ENCODE peak calls at places on chromosomes 3 and 15, in six cellular contexts. E is kidney; P is omental fat pad; Z is CD4-positive, alpha-beta T cell; U is WTC11; M is astrocyte. L is an unnamed sample.

GRCh38 chr3:124639406-124640237 is 90.6 kb upstream of the UMPS start:
- DNase-seq in P (no peak), M (no peak), Z (no peak), U (no peak), E (no peak), L (no peak)

GRCh38 chr15:40762919-40763800 is 708 bp upstream of the GCHFR start:
- DNase-seq in Z (peak; percentile 51), U (peak; percentile 50), P (peak; percentile 76), M (peak; percentile 35), E (peak; percentile 89), L (peak; percentile 90)

GRCh38 chr3:58062469-58062868 is 54.2 kb downstream of the FLNB start:
- DNase-seq in E (no peak), U (no peak), M (no peak), P (no peak), Z (no peak), L (no peak)

GRCh38 chr15:45425135-45425534 is 46.8 kb upstream of the GATM start:
- DNase-seq in U (no peak), Z (no peak), P (no peak), E (no peak), M (peak; percentile 58), L (no peak)

GRCh38 chr3:73523661-73524060 is 101.1 kb downstream of the PDZRN3 start:
- DNase-seq in M (no peak), Z (no peak), E (no peak), U (no peak), P (no peak), L (no peak)

GRCh38 chr3:15324335-15324734 is 8.1 kb downstream of the SH3BP5 start:
- DNase-seq in U (no peak), Z (no peak), M (peak; percentile 20), P (no peak), E (no peak), L (no peak)

GRCh38 chr3:86739244-86739643 is 251.7 kb downstream of the VGLL3 start:
- DNase-seq in P (no peak), M (no peak), E (no peak), U (no peak), Z (no peak), L (no peak)

GRCh38 chr3:4978966-4979400 is 254 bp upstream of the BHLHE40 start:
- DNase-seq in U (peak; percentile 67), M (peak; percentile 99), P (peak; percentile 90), Z (peak; percentile 75), E (peak; percentile 99), L (peak; percentile 98)

GRCh38 chr3:155418426-155418825 is 124.9 kb upstream of the STRIT1 start:
- DNase-seq in Z (no peak), E (no peak), U (no peak), P (no peak), M (no peak), L (no peak)

GRCh38 chr3:18354706-18355105 is 70.4 kb downstream of the SATB1 start:
- DNase-seq in Z (no peak), U (no peak), M (peak; percentile 59), E (no peak), P (no peak), L (no peak)

GRCh38 chr15:80199366-80199765 is 46.6 kb downstream of the FAH start:
- DNase-seq in M (no peak), Z (no peak), U (no peak), E (no peak), P (no peak), L (no peak)

GRCh38 chr3:123656691-123657090 is 71.8 kb upstream of the HACD2 start:
- DNase-seq in E (peak; percentile 20), Z (no peak), P (no peak), M (no peak), U (peak; percentile 36), L (no peak)

GRCh38 chr3:10354373-10355015 is 33.6 kb upstream of the SEC13 start:
- DNase-seq in U (no peak), Z (no peak), P (no peak), E (no peak), M (no peak), L (no peak)

GRCh38 chr15:87940763-87941162 is 315.8 kb downstream of the NTRK3 start:
- DNase-seq in M (peak; percentile 66), P (no peak), Z (no peak), U (no peak), E (no peak), L (no peak)

GRCh38 chr3:98799479-98799878 is 36.3 kb downstream of the ST3GAL6 start:
- DNase-seq in U (no peak), E (no peak), Z (no peak), M (no peak), P (no peak), L (no peak)

GRCh38 chr3:98797905-98798304 is 34.8 kb downstream of the ST3GAL6 start:
- DNase-seq in M (no peak), U (no peak), Z (no peak), P (no peak), E (no peak), L (no peak)

GRCh38 chr3:98798820-98799219 is 35.7 kb downstream of the ST3GAL6 start:
- DNase-seq in Z (no peak), M (no peak), E (no peak), U (no peak), P (no peak), L (no peak)

GRCh38 chr3:98800401-98800800 is 37.3 kb downstream of the ST3GAL6 start:
- DNase-seq in U (no peak), P (no peak), Z (no peak), M (no peak), E (no peak), L (no peak)

DNA sequence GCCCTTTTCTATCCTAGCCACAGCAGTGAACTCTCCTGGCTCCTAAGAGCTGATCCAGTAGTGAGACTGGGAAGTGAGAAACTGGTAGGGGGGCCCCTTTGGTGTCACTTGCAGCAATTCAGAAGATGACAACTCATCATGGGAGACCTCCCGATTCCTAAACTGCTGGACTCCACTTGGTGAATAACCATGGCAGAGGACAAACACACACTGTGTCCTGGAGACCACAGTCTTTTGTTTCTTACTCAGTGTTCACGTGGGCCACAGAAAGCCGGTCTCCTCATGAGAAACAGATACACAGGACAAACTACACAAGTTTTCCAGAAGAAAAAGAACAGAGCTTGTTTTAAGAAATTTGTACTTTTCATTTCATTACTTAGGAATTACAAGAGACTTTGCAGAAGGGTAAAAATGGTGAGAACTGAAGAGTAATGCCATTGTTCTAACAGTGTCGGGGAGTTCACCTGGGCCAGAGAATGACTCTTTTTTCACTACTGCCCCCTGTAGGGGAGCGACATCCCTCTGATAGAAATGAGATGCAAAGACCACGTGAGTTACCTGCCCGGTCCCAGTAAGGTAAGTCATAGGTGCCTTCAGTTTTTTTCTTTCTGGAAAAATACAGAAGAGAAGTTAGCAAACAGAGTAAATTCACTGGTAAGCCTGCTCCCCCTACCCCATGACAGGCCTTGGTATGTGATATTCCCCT is 38.1 kb downstream of the ST3GAL6 start:
- DNase-seq in E (no peak), Z (no peak), M (no peak), U (peak; percentile 27), P (no peak), L (no peak)
- TF ChIP-seq CTCF in E (no peak), Z (no peak), M (peak; percentile 16), U (no peak), P (no peak), L (no peak)

DNA sequence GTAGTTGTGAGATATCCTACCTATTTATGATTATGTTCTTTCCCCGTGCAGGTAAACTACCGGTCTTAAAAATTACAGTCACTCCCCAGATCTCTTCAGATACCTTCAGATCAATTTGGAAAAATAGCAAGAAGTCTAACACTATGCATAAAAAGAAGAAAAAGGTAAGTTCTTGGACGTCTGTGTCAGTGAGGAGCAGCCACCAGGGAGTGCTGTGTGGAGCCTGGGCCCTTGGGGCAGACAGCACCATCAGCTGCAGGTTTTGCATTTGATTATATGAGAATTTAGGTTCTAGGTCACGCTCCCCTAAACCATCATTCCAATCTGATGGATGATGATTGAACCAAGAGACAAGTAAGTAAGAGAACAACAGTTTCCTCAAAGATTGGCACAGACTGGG is 8.9 kb upstream of the RNF7 start:
- DNase-seq in M (no peak), U (peak; percentile 18), P (no peak), Z (no peak), E (no peak), L (no peak)
- TF ChIP-seq CTCF in M (no peak), U (no peak), P (no peak), Z (no peak), E (no peak), L (no peak)

DNA sequence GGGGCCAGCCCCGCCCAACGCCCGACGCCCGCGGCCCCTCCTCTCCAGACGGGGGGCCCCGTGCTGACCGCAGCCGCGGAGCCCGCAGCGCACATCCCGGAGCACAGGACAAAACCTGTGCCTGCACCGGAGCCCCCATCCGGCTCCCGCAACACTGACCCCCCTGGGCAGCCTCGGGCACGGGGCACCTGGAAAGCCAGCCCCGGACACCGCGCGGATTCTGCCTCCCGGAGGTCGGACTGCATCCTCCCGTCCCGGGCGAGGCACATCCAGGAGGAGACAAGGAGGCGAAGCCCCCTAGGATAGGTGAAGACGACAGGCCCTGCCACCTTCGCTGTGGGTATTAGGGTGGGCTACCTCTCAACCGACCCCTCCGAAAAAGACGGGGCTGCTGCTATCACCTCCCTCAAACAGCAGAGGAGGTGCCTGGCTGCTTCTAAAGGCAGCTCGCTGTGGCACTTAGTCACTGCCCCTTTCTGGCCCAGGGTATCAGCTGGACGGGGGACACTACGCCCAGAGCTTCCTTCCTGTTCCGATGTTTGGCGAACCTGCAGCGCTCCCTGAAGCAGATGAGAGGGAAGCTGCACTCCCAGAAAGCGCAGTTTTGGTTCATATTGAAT is 10.6 kb downstream of the XXYLT1 start:
- DNase-seq in M (no peak), U (peak; percentile 59), P (no peak), Z (no peak), E (peak; percentile 89), L (no peak)
- TF ChIP-seq CTCF in M (no peak), U (no peak), P (no peak), Z (peak; percentile 13), E (no peak), L (no peak)

DNA sequence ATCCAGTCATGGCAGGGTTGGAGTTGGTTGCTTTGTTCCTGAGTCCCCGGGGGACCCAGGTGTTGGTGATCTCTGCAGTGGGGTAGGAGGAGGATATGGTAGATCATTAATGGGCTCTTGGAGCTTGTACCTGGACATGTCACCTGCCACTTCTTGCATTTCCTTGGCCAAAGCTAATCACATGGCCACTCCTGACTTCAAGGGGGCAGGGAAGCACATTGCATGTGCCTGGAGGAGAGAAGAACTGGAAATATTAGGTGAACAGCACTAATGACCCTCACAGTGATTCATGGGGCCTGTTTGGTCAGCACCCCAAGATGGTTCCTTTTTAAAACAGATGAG is 87.1 kb upstream of the MYZAP start:
- DNase-seq in Z (no peak), E (no peak), M (no peak), U (no peak), P (no peak), L (no peak)
- TF ChIP-seq CTCF in Z (no peak), E (no peak), M (no peak), U (no peak), P (no peak), L (no peak)

L was measured in upper lobe of right lung.